ENCODE peak calls at places on chromosomes 5 and 9, in four cellular contexts. One of them, this sample, is unnamed.

GRCh38 chr5:136020001-136020382 is 8.8 kb upstream of the TGFBI start:
- DNase-seq in erythroblast: no peak
- DNase-seq in colonic mucosa: no peak
- DNase-seq in anterior cingulate cortex: no peak
- DNase-seq in this sample: no peak

GRCh38 chr5:112885001-112885400 is 23.9 kb downstream of the SRP19 start:
- DNase-seq in erythroblast: no peak
- DNase-seq in colonic mucosa: no peak
- DNase-seq in anterior cingulate cortex: peak; percentile 81
- DNase-seq in this sample: no peak

GRCh38 chr9:137286980-137287383 is 9.5 kb downstream of the TOR4A start:
- DNase-seq in colonic mucosa: peak; percentile 78
- DNase-seq in anterior cingulate cortex: no peak
- DNase-seq in erythroblast: peak; percentile 67
- DNase-seq in this sample: no peak

GRCh38 chr5:143177263-143177994 is 226.1 kb downstream of the NR3C1 start:
- DNase-seq in anterior cingulate cortex: peak; percentile 38
- DNase-seq in erythroblast: no peak
- DNase-seq in colonic mucosa: no peak
- DNase-seq in this sample: peak; percentile 94

GRCh38 chr5:133569347-133569746 is 43.0 kb downstream of the FSTL4 start:
- DNase-seq in erythroblast: no peak
- DNase-seq in colonic mucosa: no peak
- DNase-seq in anterior cingulate cortex: no peak
- DNase-seq in this sample: no peak

GRCh38 chr9:83999141-83999918 is 18.7 kb downstream of the RMI1 start:
- DNase-seq in colonic mucosa: no peak
- DNase-seq in erythroblast: no peak
- DNase-seq in anterior cingulate cortex: no peak
- DNase-seq in this sample: no peak

GRCh38 chr5:172005708-172006377 is 595 bp downstream of the FBXW11 start:
- DNase-seq in anterior cingulate cortex: peak; percentile 19
- DNase-seq in colonic mucosa: peak; percentile 50
- DNase-seq in erythroblast: peak; percentile 77
- DNase-seq in this sample: peak; percentile 64

GRCh38 chr9:95947118-95947517 is 71.6 kb downstream of the ERCC6L2 start:
- DNase-seq in colonic mucosa: no peak
- DNase-seq in anterior cingulate cortex: no peak
- DNase-seq in erythroblast: no peak
- DNase-seq in this sample: no peak

GRCh38 chr5:16871746-16872339 is 64.2 kb downstream of the MYO10 start:
- DNase-seq in erythroblast: no peak
- DNase-seq in anterior cingulate cortex: no peak
- DNase-seq in colonic mucosa: no peak
- DNase-seq in this sample: no peak

GRCh38 chr9:110977259-110977709 is 61.0 kb downstream of the LPAR1 start:
- DNase-seq in anterior cingulate cortex: no peak
- DNase-seq in erythroblast: no peak
- DNase-seq in colonic mucosa: peak; percentile 30
- DNase-seq in this sample: no peak

GRCh38 chr5:62288118-62288517 is 17.9 kb upstream of the KIF2A start:
- DNase-seq in erythroblast: no peak
- DNase-seq in anterior cingulate cortex: no peak
- DNase-seq in colonic mucosa: no peak
- DNase-seq in this sample: no peak

GRCh38 chr9:131441441-131441840 is 47.6 kb downstream of the PRRC2B start:
- DNase-seq in erythroblast: no peak
- DNase-seq in anterior cingulate cortex: no peak
- DNase-seq in colonic mucosa: no peak
- DNase-seq in this sample: no peak

GRCh38 chr9:107481035-107481434 is 8.5 kb downstream of the KLF4 start:
- DNase-seq in erythroblast: no peak
- DNase-seq in colonic mucosa: no peak
- DNase-seq in anterior cingulate cortex: no peak
- DNase-seq in this sample: no peak